ENCODE peak calls at places on chromosome 11, in eight cellular contexts. U is prostate gland, A is GM13977, Y is A549, X is PC-9, S is kidney epithelial cell, W is fibroblast of pulmonary artery, K is right atrium auricular region. D is an unnamed sample.

GRCh38 chr11:35418847-35419712 is at the start of gene SLC1A2:
- DNase-seq in W (peak), K (no peak), S (no peak), Y (peak), X (peak), U (no peak), A (peak), D (peak)

GRCh38 chr11:66950113-66950535 is 8.1 kb downstream of the PC start:
- DNase-seq in U (peak), X (peak), W (peak), A (no peak), Y (peak), K (no peak), S (peak), D (no peak)

GRCh38 chr11:3808846-3809623 is 675 bp downstream of the PGAP2 start:
- DNase-seq in K (no peak), X (peak), S (no peak), U (peak), Y (peak), W (peak), A (peak), D (no peak)

GRCh38 chr11:10309163-10310093 is 4.6 kb downstream of the ADM start:
- DNase-seq in U (peak), S (no peak), A (no peak), K (peak), W (peak), X (peak), Y (peak), D (no peak)

GRCh38 chr11:89181111-89181510 is 3.4 kb downstream of the TYR start:
- DNase-seq in S (no peak), U (no peak), Y (no peak), K (no peak), A (no peak), X (no peak), W (no peak), D (no peak)

GRCh38 chr11:116078101-116078561 is 573.9 kb upstream of the CADM1 start:
- DNase-seq in K (no peak), A (peak), Y (no peak), X (no peak), U (no peak), S (no peak), W (no peak), D (no peak)

GRCh38 chr11:130536106-130537040 is 87.9 kb downstream of the ADAMTS15 start:
- DNase-seq in A (no peak), S (no peak), W (peak), X (no peak), K (no peak), U (no peak), Y (peak), D (no peak)

GRCh38 chr11:94876645-94877445 is 96.5 kb downstream of the CWC15 start:
- DNase-seq in Y (peak), S (peak), W (peak), U (peak), X (peak), A (peak), K (peak), D (no peak)

GRCh38 chr11:95791385-95792033 is 1.2 kb downstream of the CEP57 start:
- DNase-seq in K (no peak), U (no peak), X (no peak), W (no peak), S (no peak), A (no peak), Y (no peak), D (no peak)

GRCh38 chr11:102810943-102811528 is 13.1 kb upstream of the MMP1 start:
- DNase-seq in Y (peak), K (no peak), S (no peak), X (no peak), W (peak), U (no peak), A (no peak), D (no peak)

GRCh38 chr11:107799245-107799859 is 59.2 kb downstream of the SLC35F2 start:
- DNase-seq in S (no peak), Y (peak), K (peak), U (peak), X (peak), W (peak), A (peak), D (no peak)

GRCh38 chr11:47078751-47079524 is 97.7 kb downstream of the ARFGAP2 start:
- DNase-seq in Y (no peak), X (no peak), A (no peak), K (no peak), S (no peak), W (peak), U (no peak), D (no peak)

GRCh38 chr11:116406042-116406441 is 366.7 kb downstream of the BUD13 start:
- DNase-seq in Y (no peak), W (no peak), U (no peak), K (no peak), S (no peak), X (no peak), A (no peak), D (no peak)

GRCh38 chr11:103673773-103674172 is 362.7 kb upstream of the DDI1 start:
- DNase-seq in U (no peak), K (no peak), X (no peak), S (no peak), W (peak), A (no peak), Y (peak), D (no peak)

GRCh38 chr11:62647609-62648005 is 1.2 kb upstream of the GANAB start:
- DNase-seq in A (no peak), Y (no peak), K (no peak), X (no peak), W (no peak), U (no peak), S (no peak), D (no peak)

GRCh38 chr11:134853972-134854371 is 441.9 kb upstream of the B3GAT1 start:
- DNase-seq in X (no peak), K (no peak), A (no peak), W (no peak), Y (no peak), S (no peak), U (no peak), D (no peak)

GRCh38 chr11:86774422-86774821 is 25.9 kb upstream of the PRSS23 start:
- DNase-seq in U (no peak), S (no peak), A (no peak), K (no peak), Y (no peak), W (no peak), X (no peak), D (no peak)

GRCh38 chr11:975824-976223 is 50.2 kb downstream of the AP2A2 start:
- DNase-seq in Y (peak), W (peak), A (no peak), K (no peak), X (no peak), S (no peak), U (no peak), D (no peak)

GRCh38 chr11:56404393-56404792 is 8.1 kb upstream of the OR5AL1 start:
- DNase-seq in A (no peak), Y (no peak), K (no peak), W (no peak), X (no peak), U (no peak), S (no peak), D (no peak)

GRCh38 chr11:69504127-69504526 is 22.7 kb downstream of the LINC01488 start:
- DNase-seq in S (no peak), X (no peak), A (no peak), K (no peak), U (no peak), W (no peak), Y (no peak), D (no peak)

GRCh38 chr11:34242037-34242625 is 115.7 kb downstream of the ABTB2 start:
- DNase-seq in S (peak), X (peak), U (no peak), W (peak), A (no peak), K (no peak), Y (peak), D (no peak)

GRCh38 chr11:2207773-2208621 is 36.4 kb upstream of the TH start:
- DNase-seq in Y (no peak), U (no peak), A (no peak), K (peak), S (no peak), W (no peak), X (no peak), D (peak)

GRCh38 chr11:18088974-18089373 is 16.9 kb downstream of the SAAL1 start:
- DNase-seq in Y (no peak), X (no peak), A (no peak), U (no peak), W (no peak), K (no peak), S (no peak), D (no peak)

GRCh38 chr11:128492461-128492860 is 94.9 kb downstream of the ETS1 start:
- DNase-seq in A (no peak), X (no peak), Y (no peak), U (no peak), S (no peak), K (no peak), W (peak), D (no peak)

GRCh38 chr11:507727-508515 is 879 bp upstream of the RNH1 start:
- DNase-seq in Y (no peak), A (no peak), K (no peak), X (no peak), U (no peak), S (no peak), W (no peak), D (no peak)

GRCh38 chr11:72160319-72160718 is 24.8 kb downstream of the FOLR3 start:
- DNase-seq in U (no peak), A (no peak), K (no peak), Y (no peak), W (no peak), S (no peak), X (no peak), D (no peak)

GRCh38 chr11:8685820-8686219 is 3.2 kb downstream of the RPL27A start:
- DNase-seq in X (no peak), S (no peak), K (no peak), W (no peak), U (no peak), A (no peak), Y (no peak), D (no peak)
- TF ChIP-seq CTCF in X (no peak), S (no peak), K (no peak), W (no peak), U (no peak), A (no peak), Y (no peak), D (no peak)

GRCh38 chr11:84437129-84438123 is 1151.3 kb upstream of the CCDC90B start:
- DNase-seq in K (no peak), A (peak), W (no peak), U (peak), Y (peak), X (peak), S (no peak), D (no peak)
- TF ChIP-seq CTCF in K (no peak), A (no peak), W (no peak), U (no peak), Y (no peak), X (no peak), S (peak), D (no peak)

GRCh38 chr11:120749389-120749788 is 237.8 kb downstream of the GRIK4 start:
- DNase-seq in Y (no peak), W (no peak), S (no peak), X (no peak), U (no peak), K (no peak), A (no peak), D (no peak)

GRCh38 chr11:120748485-120748814 is 236.9 kb downstream of the GRIK4 start:
- DNase-seq in U (no peak), S (no peak), W (no peak), X (no peak), A (no peak), Y (no peak), K (no peak), D (no peak)

GRCh38 chr11:120747801-120748484 is 236.4 kb downstream of the GRIK4 start:
- DNase-seq in A (no peak), Y (no peak), U (no peak), S (no peak), W (no peak), X (no peak), K (no peak), D (no peak)

GRCh38 chr11:120746395-120746794 is 234.8 kb downstream of the GRIK4 start:
- DNase-seq in W (no peak), S (no peak), A (no peak), Y (no peak), X (no peak), U (no peak), K (no peak), D (no peak)

DNA sequence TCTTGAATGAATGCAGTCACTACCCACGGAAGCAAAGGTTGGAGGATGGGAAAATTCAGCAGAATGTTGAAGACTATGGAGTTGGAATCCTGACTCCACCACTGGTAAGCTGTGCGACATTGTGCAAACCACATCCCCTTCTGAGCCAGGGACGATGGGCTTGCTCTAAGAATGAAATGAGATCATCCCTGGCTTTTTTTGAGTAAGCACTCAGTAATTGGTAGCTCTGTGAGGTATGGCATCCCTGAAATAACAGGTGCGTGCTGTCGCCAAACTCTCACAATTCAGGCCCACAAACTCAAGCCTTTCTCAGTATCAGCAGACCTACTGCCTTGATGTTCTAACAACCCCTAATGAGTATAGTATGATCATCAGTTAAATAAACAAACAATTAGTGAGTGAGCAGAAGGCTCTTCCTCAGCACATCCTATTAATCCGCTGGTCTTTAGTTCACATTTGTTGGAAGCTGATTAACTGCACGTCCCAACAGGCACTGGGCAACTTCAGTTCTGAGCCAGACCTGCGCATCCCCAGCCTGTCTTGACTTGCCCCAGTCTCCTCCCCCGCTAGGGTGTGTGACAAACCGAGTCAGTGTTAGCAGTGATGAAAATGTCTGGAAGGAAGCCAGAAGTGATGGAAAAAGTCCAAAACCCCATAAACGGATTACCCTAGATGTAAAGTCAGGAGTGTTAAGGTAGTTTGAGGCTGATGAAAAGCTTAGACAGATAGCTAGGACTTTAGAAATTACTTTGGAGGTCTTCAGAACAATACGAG is 235.5 kb downstream of the GRIK4 start:
- DNase-seq in Y (no peak), K (no peak), A (peak), U (peak), W (peak), S (no peak), X (no peak), D (no peak)
- TF ChIP-seq CTCF in Y (no peak), K (no peak), A (no peak), U (no peak), W (no peak), S (no peak), X (no peak), D (no peak)

GRCh38 chr11:44728085-44728410 is 1.3 kb downstream of the TSPAN18 start:
- DNase-seq in K (no peak), U (no peak), X (no peak), A (no peak), Y (no peak), S (no peak), W (no peak), D (no peak)
- TF ChIP-seq CTCF in K (no peak), U (no peak), X (peak), A (no peak), Y (peak), S (no peak), W (no peak), D (no peak)

DNA sequence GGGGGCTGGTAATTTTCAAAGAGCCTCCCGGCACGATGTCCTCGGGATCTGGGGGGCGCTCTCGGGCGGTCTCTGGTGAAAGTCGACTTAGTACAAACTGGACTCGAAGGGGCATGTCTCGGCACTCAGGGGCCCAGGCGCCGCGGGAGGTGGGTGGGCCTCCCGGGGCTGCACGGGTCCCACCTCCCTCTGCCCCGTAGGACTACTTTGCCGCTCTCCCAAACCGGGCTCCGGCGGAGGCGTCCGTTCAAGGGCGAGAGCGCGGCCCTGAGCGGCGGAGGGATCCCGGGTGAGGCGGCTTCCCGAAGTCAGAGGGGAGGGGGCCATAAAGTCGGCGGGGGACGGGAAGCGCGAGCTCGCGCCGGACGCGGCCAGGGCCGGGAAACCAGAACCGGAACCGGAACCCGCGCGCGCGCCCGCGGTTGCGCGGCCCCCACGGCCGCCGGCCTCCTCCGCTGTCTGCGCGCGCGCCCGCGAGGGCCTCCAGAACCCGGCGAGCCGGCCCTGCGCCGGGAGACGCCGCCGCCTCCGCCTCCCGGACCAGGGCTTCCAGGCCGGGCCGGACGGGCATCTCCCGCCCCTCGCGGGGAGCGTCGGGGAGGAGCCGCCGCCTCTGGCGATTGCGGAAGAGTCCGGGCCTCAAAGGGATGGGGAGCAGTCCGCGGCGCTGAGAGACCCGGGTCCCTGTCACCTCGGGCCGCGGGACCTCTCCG is at the start of gene ARHGEF12:
- DNase-seq in U (peak), K (peak), W (peak), Y (peak), S (no peak), A (peak), X (peak), D (peak)
- TF ChIP-seq CTCF in U (no peak), K (no peak), W (no peak), Y (peak), S (peak), A (peak), X (peak), D (peak)

GRCh38 chr11:132123854-132124835 is 753.7 kb downstream of the NTM start:
- DNase-seq in X (no peak), K (no peak), Y (no peak), A (no peak), W (no peak), S (no peak), U (no peak), D (no peak)
- TF ChIP-seq CTCF in X (no peak), K (no peak), Y (no peak), A (no peak), W (no peak), S (peak), U (no peak), D (peak)

GRCh38 chr11:65497141-65498041 is 1.5 kb upstream of the MALAT1 start:
- DNase-seq in Y (peak), X (peak), A (peak), K (peak), U (peak), S (no peak), W (peak), D (peak)
- TF ChIP-seq CTCF in Y (no peak), X (peak), A (no peak), K (no peak), U (no peak), S (no peak), W (peak), D (no peak)

DNA sequence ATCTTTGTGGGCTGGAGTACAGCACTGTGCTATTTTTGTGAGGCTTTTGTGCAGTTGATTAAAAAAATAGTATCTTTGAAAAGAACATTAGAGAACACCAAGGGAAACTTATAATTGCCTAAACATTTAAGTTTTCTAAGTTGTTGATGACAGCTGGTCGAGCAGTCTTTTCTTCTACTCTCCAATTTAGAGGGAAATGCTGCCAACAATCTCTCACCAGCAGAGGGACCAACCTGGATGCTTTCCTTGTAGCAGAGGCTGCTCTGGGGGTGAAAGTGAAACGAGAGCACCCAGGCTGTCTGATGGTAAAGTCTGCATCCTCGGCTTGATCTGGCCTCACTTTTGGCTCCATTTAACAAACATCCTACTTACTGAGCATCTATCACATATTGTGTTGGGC is 1286.5 kb upstream of the TENM4 start:
- DNase-seq in K (no peak), X (no peak), A (peak), U (no peak), Y (no peak), S (no peak), W (peak), D (no peak)
- TF ChIP-seq CTCF in K (no peak), X (peak), A (peak), U (no peak), Y (no peak), S (peak), W (peak), D (peak)

DNA sequence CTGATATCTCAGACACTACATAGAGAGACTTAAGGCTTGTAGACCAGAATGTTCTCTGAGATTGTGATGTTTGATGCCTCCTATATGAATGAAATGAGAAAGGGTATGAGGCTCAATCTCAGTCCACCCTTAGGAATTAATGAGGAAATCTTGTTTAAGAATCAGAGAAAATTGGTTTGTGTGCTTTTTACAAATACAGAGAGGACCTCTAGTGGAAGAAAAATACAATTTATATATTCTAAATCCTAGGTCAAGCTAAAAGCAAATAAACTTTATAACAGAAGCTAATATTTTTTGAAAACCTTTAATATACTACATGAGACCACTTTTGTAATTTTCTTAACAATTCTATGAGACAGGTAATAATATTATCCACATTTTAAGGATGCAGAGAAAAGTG is 5.0 kb upstream of the OR52H1 start:
- DNase-seq in Y (no peak), K (no peak), S (no peak), U (no peak), X (no peak), A (no peak), W (no peak), D (no peak)
- TF ChIP-seq CTCF in Y (peak), K (no peak), S (peak), U (no peak), X (peak), A (peak), W (peak), D (peak)

D was measured in type B pancreatic cell.